ENCODE peak calls at places on chromosomes 7 and 10, in nine cellular contexts. One of them, this sample, is unnamed.

GRCh38 chr10:60123668-60124067 is 217.3 kb upstream of the CCDC6 start:
- DNase-seq in H54: no peak
- DNase-seq in HepG2: no peak
- DNase-seq in testis: no peak
- DNase-seq in NB4: no peak
- DNase-seq in heart left ventricle: no peak
- DNase-seq in thyroid gland: no peak
- DNase-seq in spleen: no peak
- DNase-seq in GM12891: no peak
- DNase-seq in this sample: no peak

GRCh38 chr10:70477661-70478162 is 855 bp upstream of the PALD1 start:
- DNase-seq in HepG2: peak
- DNase-seq in GM12891: no peak
- DNase-seq in spleen: peak
- DNase-seq in thyroid gland: peak
- DNase-seq in testis: peak
- DNase-seq in H54: no peak
- DNase-seq in NB4: peak
- DNase-seq in heart left ventricle: no peak
- DNase-seq in this sample: no peak

GRCh38 chr10:17175551-17175950 is 25.9 kb downstream of the TRDMT1 start:
- DNase-seq in HepG2: no peak
- DNase-seq in heart left ventricle: no peak
- DNase-seq in GM12891: no peak
- DNase-seq in spleen: no peak
- DNase-seq in testis: peak
- DNase-seq in NB4: no peak
- DNase-seq in H54: no peak
- DNase-seq in thyroid gland: no peak
- DNase-seq in this sample: no peak

GRCh38 chr10:35449944-35450343 is 113.6 kb downstream of the CCNY start:
- DNase-seq in GM12891: no peak
- DNase-seq in HepG2: no peak
- DNase-seq in heart left ventricle: no peak
- DNase-seq in H54: no peak
- DNase-seq in thyroid gland: no peak
- DNase-seq in testis: no peak
- DNase-seq in spleen: no peak
- DNase-seq in NB4: no peak
- DNase-seq in this sample: no peak

GRCh38 chr7:139798221-139798620 is 20.4 kb upstream of the HIPK2 start:
- DNase-seq in thyroid gland: no peak
- DNase-seq in testis: no peak
- DNase-seq in HepG2: no peak
- DNase-seq in NB4: no peak
- DNase-seq in GM12891: peak
- DNase-seq in spleen: no peak
- DNase-seq in H54: no peak
- DNase-seq in heart left ventricle: no peak
- DNase-seq in this sample: no peak

GRCh38 chr7:16810112-16810511 is 5.3 kb upstream of the AGR2 start:
- DNase-seq in heart left ventricle: no peak
- DNase-seq in H54: no peak
- DNase-seq in thyroid gland: no peak
- DNase-seq in spleen: no peak
- DNase-seq in NB4: no peak
- DNase-seq in GM12891: no peak
- DNase-seq in HepG2: no peak
- DNase-seq in testis: no peak
- DNase-seq in this sample: no peak

GRCh38 chr7:142804715-142805114 is 33.9 kb downstream of the PRSS2 start:
- DNase-seq in testis: no peak
- DNase-seq in GM12891: no peak
- DNase-seq in spleen: no peak
- DNase-seq in HepG2: no peak
- DNase-seq in thyroid gland: no peak
- DNase-seq in heart left ventricle: no peak
- DNase-seq in NB4: no peak
- DNase-seq in H54: no peak
- DNase-seq in this sample: no peak

GRCh38 chr10:8758029-8758428 is 703.5 kb downstream of the GATA3 start:
- DNase-seq in HepG2: no peak
- DNase-seq in heart left ventricle: no peak
- DNase-seq in GM12891: no peak
- DNase-seq in thyroid gland: no peak
- DNase-seq in spleen: no peak
- DNase-seq in H54: no peak
- DNase-seq in NB4: no peak
- DNase-seq in testis: no peak
- DNase-seq in this sample: no peak

GRCh38 chr7:70238171-70238575 is 639.9 kb downstream of the AUTS2 start:
- DNase-seq in testis: no peak
- DNase-seq in thyroid gland: no peak
- DNase-seq in GM12891: peak
- DNase-seq in NB4: no peak
- DNase-seq in spleen: no peak
- DNase-seq in H54: no peak
- DNase-seq in heart left ventricle: no peak
- DNase-seq in HepG2: no peak
- DNase-seq in this sample: no peak

DNA sequence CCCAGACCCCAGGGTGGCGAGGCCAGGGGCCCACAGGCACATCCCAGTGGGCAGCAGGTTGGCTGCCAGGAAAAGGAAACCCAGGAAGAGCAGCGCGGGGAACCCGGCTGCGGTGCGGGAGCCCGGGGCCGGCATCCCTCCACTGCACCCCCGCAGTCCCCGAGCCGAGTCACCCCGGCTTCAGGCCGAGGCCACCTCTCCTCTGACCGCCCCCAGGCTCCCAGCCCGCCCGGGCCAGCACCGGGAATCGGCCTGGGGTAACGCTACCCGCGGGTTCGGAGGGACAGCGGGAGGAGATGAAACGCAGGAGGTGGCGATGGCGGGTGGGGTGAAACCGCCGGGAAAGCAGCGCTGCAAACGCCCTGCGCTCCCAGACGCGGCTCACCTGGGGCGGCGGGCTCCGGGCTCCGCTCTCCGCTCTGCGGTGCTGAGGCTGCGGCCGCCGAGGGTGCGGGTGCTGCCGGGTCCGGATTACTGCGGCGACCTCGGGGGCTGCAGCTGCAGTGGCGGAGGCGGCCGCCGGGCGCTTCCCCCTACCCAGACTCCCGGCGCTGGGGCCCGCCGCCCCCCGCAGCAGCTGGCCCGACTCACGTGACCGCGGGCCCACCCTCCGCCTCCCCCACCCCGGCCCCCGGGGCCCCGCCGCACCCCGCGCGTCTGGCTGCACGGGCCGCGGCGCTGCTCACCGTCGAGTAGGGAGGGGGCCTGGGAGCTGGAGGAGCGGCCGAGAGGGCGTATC is at the start of gene SCRN1:
- DNase-seq in HepG2: peak
- DNase-seq in GM12891: peak
- DNase-seq in thyroid gland: peak
- DNase-seq in spleen: peak
- DNase-seq in testis: peak
- DNase-seq in heart left ventricle: peak
- DNase-seq in H54: peak
- DNase-seq in NB4: peak
- DNase-seq in this sample: peak
- TF ChIP-seq POLR2A in HepG2: peak
- TF ChIP-seq POLR2A in GM12891: no peak
- TF ChIP-seq POLR2A in thyroid gland: no peak
- TF ChIP-seq POLR2A in spleen: no peak
- TF ChIP-seq POLR2A in testis: no peak
- TF ChIP-seq POLR2A in heart left ventricle: no peak
- TF ChIP-seq POLR2A in H54: no peak
- TF ChIP-seq POLR2A in NB4: no peak
- TF ChIP-seq POLR2A in this sample: no peak

GRCh38 chr10:29751232-29751631 is 116.5 kb upstream of the SVIL start:
- DNase-seq in H54: no peak
- DNase-seq in HepG2: no peak
- DNase-seq in spleen: no peak
- DNase-seq in testis: no peak
- DNase-seq in GM12891: no peak
- DNase-seq in thyroid gland: no peak
- DNase-seq in heart left ventricle: no peak
- DNase-seq in NB4: no peak
- DNase-seq in this sample: no peak
- TF ChIP-seq POLR2A in H54: no peak
- TF ChIP-seq POLR2A in HepG2: no peak
- TF ChIP-seq POLR2A in spleen: no peak
- TF ChIP-seq POLR2A in testis: no peak
- TF ChIP-seq POLR2A in GM12891: no peak
- TF ChIP-seq POLR2A in thyroid gland: no peak
- TF ChIP-seq POLR2A in heart left ventricle: no peak
- TF ChIP-seq POLR2A in NB4: no peak
- TF ChIP-seq POLR2A in this sample: no peak

DNA sequence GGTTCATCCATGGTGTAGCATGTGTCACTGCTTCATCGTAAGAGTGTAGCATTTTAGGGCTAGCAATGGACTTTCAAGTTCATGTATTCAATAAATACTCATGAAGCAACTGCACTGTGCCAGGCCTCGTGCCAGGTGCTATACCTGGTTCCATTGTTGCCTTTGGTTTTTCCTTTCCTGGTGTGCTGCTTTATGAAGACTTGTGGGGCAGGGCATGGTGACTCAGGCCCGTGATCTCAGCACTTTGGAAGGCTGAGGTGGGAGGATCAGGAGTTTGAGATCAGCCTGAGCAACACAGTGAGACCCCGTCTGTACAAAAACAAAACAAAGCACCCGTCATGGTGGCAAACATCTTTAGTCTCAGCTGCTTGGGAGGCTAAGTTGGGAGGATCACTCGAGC is 2.2 kb upstream of the CPA4 start:
- DNase-seq in H54: no peak
- DNase-seq in thyroid gland: no peak
- DNase-seq in HepG2: no peak
- DNase-seq in GM12891: no peak
- DNase-seq in testis: no peak
- DNase-seq in NB4: no peak
- DNase-seq in spleen: no peak
- DNase-seq in heart left ventricle: no peak
- DNase-seq in this sample: no peak
- TF ChIP-seq POLR2A in H54: no peak
- TF ChIP-seq POLR2A in thyroid gland: no peak
- TF ChIP-seq POLR2A in HepG2: no peak
- TF ChIP-seq POLR2A in GM12891: no peak
- TF ChIP-seq POLR2A in testis: no peak
- TF ChIP-seq POLR2A in NB4: no peak
- TF ChIP-seq POLR2A in spleen: no peak
- TF ChIP-seq POLR2A in heart left ventricle: no peak
- TF ChIP-seq POLR2A in this sample: no peak

GRCh38 chr7:136087881-136088280 is 110.7 kb upstream of the MTPN start:
- DNase-seq in testis: no peak
- DNase-seq in H54: no peak
- DNase-seq in HepG2: no peak
- DNase-seq in NB4: no peak
- DNase-seq in GM12891: no peak
- DNase-seq in thyroid gland: no peak
- DNase-seq in spleen: no peak
- DNase-seq in heart left ventricle: no peak
- DNase-seq in this sample: no peak

DNA sequence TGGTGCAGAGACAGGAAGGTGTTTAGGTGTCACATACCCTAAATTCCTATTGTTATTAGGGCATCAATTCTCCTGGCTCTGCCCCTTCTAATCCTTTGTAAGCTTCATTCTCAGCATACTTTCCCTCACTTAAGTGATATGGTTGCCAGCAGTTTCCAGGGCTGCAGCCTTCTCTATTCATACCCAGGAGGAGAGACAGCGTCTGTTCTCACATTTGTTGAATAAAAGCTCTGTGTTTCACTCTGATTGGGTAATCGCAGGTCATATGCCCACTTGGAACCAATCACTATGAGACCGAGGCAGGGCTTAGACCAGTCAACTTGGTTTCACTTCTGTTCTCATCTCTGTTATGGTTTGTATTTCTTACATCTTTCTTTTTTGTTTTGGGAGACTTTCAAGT is 109.6 kb upstream of the MTPN start:
- DNase-seq in GM12891: no peak
- DNase-seq in H54: peak
- DNase-seq in spleen: no peak
- DNase-seq in thyroid gland: peak
- DNase-seq in heart left ventricle: peak
- DNase-seq in NB4: peak
- DNase-seq in HepG2: peak
- DNase-seq in testis: peak
- DNase-seq in this sample: no peak
- TF ChIP-seq POLR2A in GM12891: no peak
- TF ChIP-seq POLR2A in H54: peak
- TF ChIP-seq POLR2A in spleen: no peak
- TF ChIP-seq POLR2A in thyroid gland: no peak
- TF ChIP-seq POLR2A in heart left ventricle: no peak
- TF ChIP-seq POLR2A in NB4: no peak
- TF ChIP-seq POLR2A in HepG2: no peak
- TF ChIP-seq POLR2A in testis: no peak
- TF ChIP-seq POLR2A in this sample: no peak

DNA sequence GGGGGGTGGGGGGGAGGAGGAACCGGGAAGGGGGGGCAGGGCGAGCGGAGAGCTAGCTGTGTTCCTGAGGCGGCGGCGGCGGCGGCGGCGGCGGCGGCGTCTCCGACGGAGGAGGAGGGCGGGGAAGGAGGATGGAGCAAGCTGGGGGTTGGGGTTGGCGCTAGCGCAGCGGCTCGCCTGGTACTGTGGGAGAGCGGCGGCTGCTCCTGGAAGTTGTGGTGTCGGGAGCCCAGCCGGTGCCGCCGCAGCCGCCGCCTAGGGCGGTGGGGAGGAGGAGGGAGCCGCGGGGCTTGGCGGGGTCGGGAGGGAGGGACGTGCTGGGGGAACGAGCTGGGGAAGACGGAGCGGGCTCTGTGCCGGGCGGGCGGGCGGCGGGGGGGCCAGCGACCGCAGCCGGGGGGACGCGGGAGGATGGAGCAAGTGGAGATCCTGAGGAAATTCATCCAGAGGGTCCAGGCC is at the start of gene PTPN12:
- DNase-seq in HepG2: no peak
- DNase-seq in H54: no peak
- DNase-seq in NB4: no peak
- DNase-seq in heart left ventricle: no peak
- DNase-seq in testis: peak
- DNase-seq in GM12891: no peak
- DNase-seq in thyroid gland: no peak
- DNase-seq in spleen: no peak
- DNase-seq in this sample: no peak
- TF ChIP-seq POLR2A in HepG2: no peak
- TF ChIP-seq POLR2A in H54: peak
- TF ChIP-seq POLR2A in NB4: no peak
- TF ChIP-seq POLR2A in heart left ventricle: no peak
- TF ChIP-seq POLR2A in testis: no peak
- TF ChIP-seq POLR2A in GM12891: no peak
- TF ChIP-seq POLR2A in thyroid gland: no peak
- TF ChIP-seq POLR2A in spleen: no peak
- TF ChIP-seq POLR2A in this sample: no peak

This sample was measured in erythroblast.